ENCODE peak calls at places on chromosomes 6 and 20, in six cellular contexts. W, N, A, U, X and Y are unnamed samples.

GRCh38 chr20:13838664-13839063 is 53.8 kb downstream of the NDUFAF5 start:
- DNase-seq in W (no peak), N (no peak), A (no peak), U (no peak), X (no peak), Y (no peak)

GRCh38 chr6:133291671-133292070 is 50.5 kb downstream of the EYA4 start:
- DNase-seq in W (no peak), N (no peak), A (no peak), U (peak), X (no peak), Y (no peak)

GRCh38 chr20:47412073-47412472 is 55.6 kb upstream of the ZMYND8 start:
- DNase-seq in W (no peak), N (no peak), A (no peak), U (no peak), X (no peak), Y (no peak)

GRCh38 chr6:119060255-119060907 is 18.1 kb downstream of the FAM184A start:
- DNase-seq in W (no peak), N (no peak), A (no peak), U (no peak), X (no peak), Y (no peak)

GRCh38 chr20:37096415-37097039 is 730 bp upstream of the RBL1 start:
- DNase-seq in W (no peak), N (no peak), A (no peak), U (no peak), X (no peak), Y (peak)

GRCh38 chr6:142728910-142729481 is 216.0 kb downstream of the HIVEP2 start:
- DNase-seq in W (no peak), N (no peak), A (peak), U (peak), X (no peak), Y (no peak)

GRCh38 chr6:29011276-29011734 is 6.2 kb upstream of the ZNF311 start:
- DNase-seq in W (peak), N (peak), A (peak), U (peak), X (peak), Y (peak)

GRCh38 chr6:11536795-11537194 is 754 bp upstream of the TMEM170B start:
- DNase-seq in W (no peak), N (peak), A (no peak), U (no peak), X (no peak), Y (peak)

GRCh38 chr6:166296035-166296883 is 11.9 kb downstream of the PRR18 start:
- DNase-seq in W (no peak), N (no peak), A (no peak), U (no peak), X (no peak), Y (no peak)

GRCh38 chr6:125067552-125067951 is 86.0 kb upstream of the TPD52L1 start:
- DNase-seq in W (no peak), N (no peak), A (no peak), U (no peak), X (no peak), Y (no peak)

GRCh38 chr6:104585646-104586045 is 274.1 kb downstream of the HACE1 start:
- DNase-seq in W (no peak), N (no peak), A (no peak), U (no peak), X (no peak), Y (no peak)

GRCh38 chr6:31114540-31114876 is at the start of gene PSORS1C1:
- DNase-seq in W (no peak), N (peak), A (peak), U (peak), X (peak), Y (no peak)

GRCh38 chr6:33314515-33314942 is 651 bp upstream of the TAPBP start:
- DNase-seq in W (peak), N (peak), A (peak), U (peak), X (peak), Y (peak)

GRCh38 chr6:71383891-71384489 is 95.4 kb downstream of the OGFRL1 start:
- DNase-seq in W (no peak), N (peak), A (no peak), U (peak), X (peak), Y (peak)

GRCh38 chr20:5000263-5001173 is 792 bp downstream of the SLC23A2 start:
- DNase-seq in W (peak), N (no peak), A (peak), U (no peak), X (no peak), Y (no peak)

GRCh38 chr20:47438464-47439381 is 63.0 kb upstream of the NCOA3 start:
- DNase-seq in W (no peak), N (peak), A (no peak), U (no peak), X (no peak), Y (no peak)

GRCh38 chr6:158358450-158359077 is 46.3 kb downstream of the TULP4 start:
- DNase-seq in W (no peak), N (no peak), A (no peak), U (no peak), X (no peak), Y (no peak)

GRCh38 chr6:42292002-42292735 is 74.5 kb upstream of the MRPS10 start:
- DNase-seq in W (no peak), N (peak), A (no peak), U (peak), X (peak), Y (no peak)

GRCh38 chr6:111222341-111222740 is 135.0 kb downstream of the SLC16A10 start:
- DNase-seq in W (no peak), N (no peak), A (no peak), U (no peak), X (no peak), Y (no peak)

GRCh38 chr6:158737710-158738615 is 81.2 kb downstream of the EZR start:
- DNase-seq in W (no peak), N (peak), A (no peak), U (peak), X (no peak), Y (no peak)

GRCh38 chr6:158751842-158752424 is 67.2 kb downstream of the EZR start:
- DNase-seq in W (no peak), N (no peak), A (no peak), U (no peak), X (no peak), Y (peak)

GRCh38 chr20:18416478-18416877 is 50.4 kb downstream of the DZANK1 start:
- DNase-seq in W (no peak), N (no peak), A (no peak), U (no peak), X (no peak), Y (peak)

GRCh38 chr6:110554966-110555460 is 78.6 kb upstream of the SLC22A16 start:
- DNase-seq in W (no peak), N (no peak), A (no peak), U (no peak), X (no peak), Y (no peak)

GRCh38 chr6:89369009-89369408 is 16.5 kb upstream of the UBE2J1 start:
- DNase-seq in W (no peak), N (peak), A (peak), U (peak), X (no peak), Y (no peak)

GRCh38 chr6:157650261-157650640 is 172.8 kb upstream of the SNX9 start:
- DNase-seq in W (no peak), N (no peak), A (peak), U (peak), X (no peak), Y (peak)

GRCh38 chr6:143158113-143158581 is 97.5 kb downstream of the AIG1 start:
- DNase-seq in W (no peak), N (peak), A (no peak), U (no peak), X (no peak), Y (no peak)

GRCh38 chr20:37680420-37680819 is 13.4 kb upstream of the CTNNBL1 start:
- DNase-seq in W (no peak), N (peak), A (no peak), U (no peak), X (no peak), Y (no peak)

GRCh38 chr20:56776345-56776744 is 147.2 kb downstream of the TFAP2C start:
- DNase-seq in W (no peak), N (no peak), A (no peak), U (no peak), X (no peak), Y (no peak)

GRCh38 chr6:152575621-152576150 is 61.5 kb downstream of the SYNE1 start:
- DNase-seq in W (no peak), N (no peak), A (no peak), U (peak), X (no peak), Y (no peak)

GRCh38 chr6:139323511-139324445 is 32.0 kb upstream of the TXLNB start:
- DNase-seq in W (peak), N (peak), A (peak), U (peak), X (no peak), Y (peak)